ENCODE peak calls at places on chromosomes 1 and 21, in seven cellular contexts. R is A549; T is AG10803; Z is bronchial epithelial cell; L is choroid plexus epithelial cell; H is A673; U is CD4-positive, CD25-positive, alpha-beta regulatory T cell. P is an unnamed sample.
A peak's percentile ranks its signal among the peaks of the same experiment; 100 is the strongest.

GRCh38 chr1:109425391-109425790 is 857 bp downstream of the PSMA5 start:
- DNase-seq in R (no peak), T (no peak), Z (peak; percentile 25), L (peak; percentile 63), H (peak; percentile 5), U (peak; percentile 87), P (peak; percentile 74)

GRCh38 chr1:213649373-213649772 is 338.4 kb upstream of the PROX1 start:
- DNase-seq in R (no peak), T (no peak), Z (no peak), L (no peak), H (no peak), U (no peak), P (no peak)

GRCh38 chr1:89669445-89669844 is 36.5 kb downstream of the LRRC8C start:
- DNase-seq in R (no peak), T (no peak), Z (no peak), L (no peak), H (no peak), U (no peak), P (no peak)

GRCh38 chr1:234518876-234519275 is 39.9 kb upstream of the TARBP1 start:
- DNase-seq in R (no peak), T (no peak), Z (no peak), L (no peak), H (no peak), U (no peak), P (no peak)

GRCh38 chr1:15994590-15995351 is 9.3 kb upstream of the SRARP start:
- DNase-seq in R (peak; percentile 64), T (peak; percentile 73), Z (peak; percentile 41), L (peak; percentile 73), H (peak; percentile 29), U (peak; percentile 51), P (no peak)

GRCh38 chr1:55773189-55773940 is 558.2 kb upstream of the USP24 start:
- DNase-seq in R (no peak), T (peak; percentile 41), Z (no peak), L (no peak), H (no peak), U (no peak), P (no peak)

GRCh38 chr1:158087320-158087927 is 93.3 kb upstream of the CD1D start:
- DNase-seq in R (peak; percentile 86), T (peak; percentile 64), Z (peak; percentile 61), L (peak; percentile 84), H (peak; percentile 87), U (peak; percentile 40), P (peak; percentile 46)

GRCh38 chr1:60078182-60078581 is 4.6 kb upstream of the C1orf87 start:
- DNase-seq in R (no peak), T (peak; percentile 59), Z (peak; percentile 14), L (no peak), H (no peak), U (no peak), P (no peak)

GRCh38 chr1:73854527-73854926 is 343.4 kb downstream of the LRRIQ3 start:
- DNase-seq in R (no peak), T (no peak), Z (no peak), L (no peak), H (no peak), U (no peak), P (no peak)

GRCh38 chr1:6497215-6497866 is 5.9 kb upstream of the PLEKHG5 start:
- DNase-seq in R (peak; percentile 37), T (peak; percentile 29), Z (peak; percentile 29), L (no peak), H (peak; percentile 47), U (peak; percentile 49), P (peak; percentile 30)

GRCh38 chr21:45972716-45973474 is 8.7 kb upstream of the COL6A1 start:
- DNase-seq in R (no peak), T (peak; percentile 92), Z (no peak), L (peak; percentile 90), H (peak; percentile 75), U (no peak), P (no peak)

GRCh38 chr1:31875636-31876236 is 59.9 kb upstream of the SPOCD1 start:
- DNase-seq in R (peak; percentile 13), T (no peak), Z (no peak), L (no peak), H (no peak), U (no peak), P (no peak)

GRCh38 chr21:36472377-36472776 is 7.5 kb downstream of the CLDN14 start:
- DNase-seq in R (no peak), T (no peak), Z (no peak), L (no peak), H (no peak), U (no peak), P (no peak)

GRCh38 chr1:237500566-237500965 is 390.2 kb downstream of the ZP4 start:
- DNase-seq in R (no peak), T (no peak), Z (no peak), L (no peak), H (no peak), U (no peak), P (no peak)

GRCh38 chr1:237507005-237507404 is 383.7 kb downstream of the ZP4 start:
- DNase-seq in R (no peak), T (no peak), Z (no peak), L (no peak), H (no peak), U (peak; percentile 23), P (no peak)

DNA sequence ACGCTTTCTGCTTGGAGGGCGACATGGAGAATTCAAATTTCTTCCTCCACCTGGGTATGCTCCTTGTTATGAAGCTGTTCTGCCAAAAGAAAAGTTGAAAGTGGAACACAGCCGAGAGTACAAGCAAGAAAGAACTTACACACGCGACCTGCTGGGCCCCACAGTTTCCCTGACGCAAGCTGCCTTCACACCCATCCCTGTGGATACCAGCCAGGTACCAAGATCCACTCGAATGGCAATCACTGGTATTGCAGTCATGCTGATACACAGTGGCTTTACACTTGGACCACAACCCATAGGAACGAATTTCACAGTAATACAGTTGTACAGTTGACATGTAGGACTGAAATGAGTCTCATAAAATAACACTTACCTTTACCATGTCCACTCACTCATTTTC is 387.4 kb downstream of the ZP4 start:
- DNase-seq in R (no peak), T (no peak), Z (no peak), L (no peak), H (no peak), U (no peak), P (no peak)
- H3K4me3 ChIP-seq in R (no peak overlapping the region), T (no peak overlapping the region), Z (no peak overlapping the region), L (no peak overlapping the region), H (no peak overlapping the region), U (no peak overlapping the region), P (no peak overlapping the region)

GRCh38 chr1:199007423-199007822 is 368.6 kb downstream of the PTPRC start:
- DNase-seq in R (no peak), T (peak; percentile 5), Z (peak; percentile 18), L (peak; percentile 50), H (no peak), U (no peak), P (no peak)
- H3K4me3 ChIP-seq in R (no peak overlapping the region), T (no peak overlapping the region), Z (no peak overlapping the region), L (no peak overlapping the region), H (no peak overlapping the region), U (no peak overlapping the region), P (peak overlapping the region; percentile 22)

GRCh38 chr1:200041337-200042118 is 14.0 kb downstream of the NR5A2 start:
- DNase-seq in R (no peak), T (no peak), Z (no peak), L (no peak), H (no peak), U (no peak), P (no peak)

GRCh38 chr1:200038987-200039848 is 11.7 kb downstream of the NR5A2 start:
- DNase-seq in R (peak; percentile 71), T (peak; percentile 29), Z (no peak), L (no peak), H (no peak), U (peak; percentile 32), P (no peak)

GRCh38 chr1:200042119-200042436 is 14.6 kb downstream of the NR5A2 start:
- DNase-seq in R (no peak), T (no peak), Z (no peak), L (no peak), H (no peak), U (no peak), P (no peak)

GRCh38 chr1:200039849-200040479 is 12.5 kb downstream of the NR5A2 start:
- DNase-seq in R (no peak), T (no peak), Z (no peak), L (no peak), H (no peak), U (no peak), P (no peak)

GRCh38 chr1:200040516-200041138 is 13.1 kb downstream of the NR5A2 start:
- DNase-seq in R (no peak), T (no peak), Z (no peak), L (peak; percentile 48), H (no peak), U (no peak), P (no peak)
- H3K4me3 ChIP-seq in R (peak overlapping the region; percentile 47), T (peak overlapping the region; percentile 67), Z (no peak overlapping the region), L (peak overlapping the region; percentile 24), H (no peak overlapping the region), U (no peak overlapping the region), P (no peak overlapping the region)

DNA sequence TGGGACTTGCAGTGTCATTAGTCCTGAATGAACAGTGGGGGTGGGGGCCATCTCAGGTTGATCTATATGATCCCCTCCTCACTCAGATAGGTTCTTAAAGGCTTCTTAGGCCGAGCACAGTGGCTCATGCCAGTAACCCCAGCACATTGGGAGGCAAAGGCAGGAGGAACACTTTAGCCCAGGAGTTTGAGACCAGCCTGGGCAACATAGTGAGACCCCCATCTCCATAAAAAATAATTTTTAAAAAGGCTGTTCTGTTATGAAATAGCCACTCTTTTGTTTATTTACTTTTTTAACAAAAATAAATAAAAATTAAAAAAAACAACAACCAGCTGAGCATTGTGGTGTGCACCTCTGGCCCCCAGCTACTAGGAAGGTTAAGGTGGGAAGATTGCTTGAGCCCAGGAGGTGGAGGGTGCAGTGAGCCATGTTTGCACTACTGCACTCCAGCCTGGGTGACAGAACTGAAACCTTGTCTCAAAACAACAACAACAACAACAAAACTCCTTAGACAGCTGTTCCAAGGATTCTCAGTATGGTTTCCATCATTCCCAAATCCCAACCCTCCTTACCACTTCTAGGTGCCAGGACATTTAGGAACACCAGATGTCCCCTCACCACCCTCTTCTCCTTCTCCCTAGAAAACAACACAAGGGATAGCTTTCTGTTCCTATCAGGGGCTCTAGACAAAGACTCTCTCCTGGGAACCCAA is 2.0 kb upstream of the TRAPPC3 start:
- DNase-seq in R (no peak), T (no peak), Z (no peak), L (no peak), H (no peak), U (no peak), P (no peak)
- H3K4me3 ChIP-seq in R (no peak overlapping the region), T (peak overlapping the region; percentile 22), Z (no peak overlapping the region), L (no peak overlapping the region), H (peak overlapping the region; percentile 21), U (peak overlapping the region; percentile 66), P (no peak overlapping the region)

GRCh38 chr1:27601321-27601770 is 2.6 kb downstream of the AHDC1 start:
- DNase-seq in R (no peak), T (no peak), Z (no peak), L (no peak), H (no peak), U (no peak), P (no peak)
- H3K4me3 ChIP-seq in R (peak overlapping the region; percentile 90), T (peak overlapping the region; percentile 97), Z (peak overlapping the region; percentile 76), L (peak overlapping the region; percentile 86), H (peak overlapping the region; percentile 87), U (no peak overlapping the region), P (no peak overlapping the region)

DNA sequence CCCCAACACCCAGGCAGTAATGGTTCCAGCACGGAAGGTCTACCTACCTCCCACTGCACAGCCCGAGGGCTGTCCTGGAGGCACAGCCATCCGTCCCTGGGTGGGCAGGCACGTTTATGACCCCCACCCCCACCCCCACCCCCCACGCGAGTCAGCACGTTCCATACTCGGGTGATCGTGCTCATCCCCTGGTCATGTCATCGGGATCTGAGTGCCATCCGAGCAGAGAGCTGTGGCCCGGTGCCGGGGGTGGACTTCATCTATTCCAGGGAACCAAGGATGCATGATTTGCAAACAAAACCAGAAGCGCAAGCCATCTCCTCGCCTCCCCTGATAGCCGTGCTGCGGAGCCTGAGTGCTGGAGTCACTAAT is 1.1 kb downstream of the TSPEAR start:
- DNase-seq in R (no peak), T (no peak), Z (no peak), L (no peak), H (no peak), U (no peak), P (no peak)
- H3K4me3 ChIP-seq in R (no peak overlapping the region), T (no peak overlapping the region), Z (no peak overlapping the region), L (no peak overlapping the region), H (no peak overlapping the region), U (no peak overlapping the region), P (no peak overlapping the region)

P was measured in Jurkat, Clone E6-1.